ENCODE peak calls at places on chromosome 19, in six cellular contexts. D, E, L, P, A and T are unnamed samples.

GRCh38 chr19:35042954-35043604 is 1.6 kb downstream of the HPN start:
- DNase-seq in L (no peak), A (no peak), E (no peak), P (no peak), D (no peak), T (no peak)

GRCh38 chr19:55092423-55093318 is 17.0 kb downstream of the EPS8L1 start:
- DNase-seq in D (no peak), A (peak; percentile 20), E (no peak), L (no peak), P (no peak), T (no peak)

GRCh38 chr19:16330811-16331690 is 6.4 kb downstream of the KLF2 start:
- DNase-seq in P (no peak), A (no peak), L (no peak), D (no peak), E (no peak), T (no peak)

GRCh38 chr19:53579518-53579917 is 41.6 kb downstream of the ZNF331 start:
- DNase-seq in A (no peak), L (no peak), P (no peak), E (no peak), D (no peak), T (no peak)

GRCh38 chr19:5943623-5944022 is 29.6 kb downstream of the CAPS start:
- DNase-seq in L (no peak), E (no peak), D (no peak), P (no peak), A (no peak), T (no peak)

GRCh38 chr19:17496337-17496997 is 15.0 kb upstream of the PGLS start:
- DNase-seq in D (no peak), E (peak; percentile 81), P (peak; percentile 63), L (peak; percentile 76), A (peak; percentile 86), T (peak; percentile 88)

GRCh38 chr19:12774588-12775555 is at the start of gene HOOK2:
- DNase-seq in E (peak; percentile 97), P (no peak), D (no peak), L (peak; percentile 99), A (peak; percentile 71), T (peak; percentile 93)

GRCh38 chr19:33399081-33399744 is 25.7 kb downstream of the CEBPG start:
- DNase-seq in L (no peak), D (no peak), P (no peak), E (no peak), A (no peak), T (peak; percentile 60)

GRCh38 chr19:6671960-6672359 is 2.0 kb upstream of the TNFSF14 start:
- DNase-seq in E (no peak), D (no peak), P (no peak), L (no peak), A (no peak), T (no peak)

GRCh38 chr19:5452594-5453565 is 2.3 kb upstream of the ZNRF4 start:
- DNase-seq in D (no peak), P (no peak), A (peak; percentile 85), L (no peak), E (no peak), T (no peak)

GRCh38 chr19:7550987-7551761 is 15.7 kb downstream of the PNPLA6 start:
- DNase-seq in L (peak; percentile 85), E (peak; percentile 81), P (no peak), D (no peak), A (peak; percentile 89), T (peak; percentile 86)

GRCh38 chr19:36916991-36917390 is 859 bp downstream of the ZNF568 start:
- DNase-seq in L (no peak), E (no peak), A (no peak), D (no peak), P (no peak), T (no peak)

GRCh38 chr19:35178701-35179100 is 24.2 kb downstream of the FXYD5 start:
- DNase-seq in A (no peak), P (no peak), D (no peak), L (no peak), E (no peak), T (no peak)

GRCh38 chr19:7447648-7448047 is 41.2 kb downstream of the PEX11G start:
- DNase-seq in P (no peak), E (no peak), L (no peak), A (no peak), D (no peak), T (no peak)

GRCh38 chr19:4969292-4969771 is 419 bp downstream of the KDM4B start:
- DNase-seq in P (no peak), E (no peak), D (no peak), A (no peak), L (no peak), T (no peak)

DNA sequence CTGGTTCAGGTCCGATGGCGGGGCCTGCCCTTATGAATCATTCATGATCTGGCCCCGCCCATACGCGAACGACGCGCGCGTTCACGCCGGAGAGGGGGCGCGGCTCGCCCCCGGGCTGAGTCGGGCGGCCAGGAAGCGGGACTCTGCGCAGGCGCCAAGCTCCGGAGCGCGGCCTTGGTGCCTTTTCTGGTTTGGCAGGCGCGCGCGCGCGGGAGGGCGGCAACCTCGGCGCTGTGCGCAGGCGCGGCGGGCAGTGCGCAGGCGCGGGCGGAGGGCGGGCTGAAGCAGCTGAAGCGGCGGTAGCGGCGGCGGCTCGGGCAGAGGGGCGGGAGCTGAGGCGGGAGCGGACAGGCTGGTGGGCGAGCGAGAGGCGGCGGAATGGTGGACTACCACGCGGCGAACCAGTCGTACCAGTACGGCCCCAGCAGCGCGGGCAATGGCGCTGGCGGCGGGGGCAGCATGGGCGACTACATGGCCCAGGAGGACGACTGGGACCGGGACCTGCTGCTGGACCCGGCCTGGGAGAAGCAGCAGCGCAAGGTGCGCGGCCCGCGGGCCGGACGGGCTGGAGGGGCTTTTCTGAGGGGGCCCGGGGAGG is at the start of gene ACTN4:
- DNase-seq in L (peak; percentile 100), D (peak; percentile 99), A (peak; percentile 97), E (peak; percentile 100), P (peak; percentile 78), T (peak; percentile 100)
- TF ChIP-seq EP300 in L (no peak), D (no peak), A (no peak), E (no peak), P (no peak), T (no peak)

GRCh38 chr19:2070436-2070827 is 19.4 kb upstream of the MKNK2 start:
- DNase-seq in P (no peak), A (no peak), L (no peak), D (no peak), E (peak; percentile 74), T (no peak)

GRCh38 chr19:2076481-2077082 is 19.5 kb downstream of the MOB3A start:
- DNase-seq in D (no peak), L (no peak), E (no peak), A (no peak), P (no peak), T (peak; percentile 69)

GRCh38 chr19:2077398-2077797 is 18.7 kb downstream of the MOB3A start:
- DNase-seq in L (no peak), P (no peak), D (no peak), E (no peak), A (no peak), T (no peak)

GRCh38 chr19:2070986-2071673 is 20.1 kb upstream of the MKNK2 start:
- DNase-seq in L (no peak), D (no peak), E (no peak), A (no peak), P (no peak), T (no peak)

DNA sequence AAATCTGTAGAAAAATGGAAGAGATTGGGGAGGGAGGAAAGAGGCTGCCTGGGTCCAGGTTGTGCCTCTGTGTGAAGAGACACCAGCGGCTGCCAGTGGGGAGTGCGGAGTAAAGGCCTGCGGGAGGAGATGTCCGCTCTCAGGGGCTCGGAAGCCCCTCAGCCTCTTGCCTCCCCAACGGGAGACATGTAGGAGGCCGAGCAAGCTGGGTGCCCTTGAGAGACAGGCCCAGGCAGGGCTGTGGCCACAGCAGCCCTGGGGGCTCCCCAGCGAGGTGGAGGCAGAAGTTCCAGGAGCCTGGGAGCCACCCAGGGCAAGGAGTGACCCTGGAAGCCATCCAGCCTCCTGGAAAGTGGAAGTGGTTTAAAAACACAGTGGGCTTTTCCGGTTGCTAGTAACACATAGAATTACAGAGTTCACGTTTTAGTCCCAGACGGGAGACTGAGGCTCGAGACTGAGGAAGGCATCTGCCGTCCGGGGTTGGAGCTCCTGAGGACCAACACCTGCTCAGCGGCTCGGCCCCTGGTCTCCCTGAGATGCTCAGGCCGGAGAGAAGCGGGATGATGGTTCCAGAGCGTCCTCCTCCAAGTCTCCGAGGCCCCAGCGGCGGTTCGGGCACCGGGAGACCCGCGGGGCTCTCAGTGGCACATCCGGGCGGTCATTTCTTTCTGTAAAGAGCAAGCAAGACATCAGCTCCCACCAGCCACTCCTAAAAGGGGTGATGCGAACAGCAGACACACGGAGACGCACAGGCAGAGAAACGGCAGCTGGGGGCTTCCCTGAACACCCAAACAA is 21.9 kb upstream of the MKNK2 start:
- DNase-seq in P (no peak), D (no peak), A (no peak), E (no peak), L (no peak), T (no peak)
- TF ChIP-seq POLR2AphosphoS5 in P (peak; percentile 28), D (no peak), A (no peak), E (no peak), L (no peak), T (no peak)

DNA sequence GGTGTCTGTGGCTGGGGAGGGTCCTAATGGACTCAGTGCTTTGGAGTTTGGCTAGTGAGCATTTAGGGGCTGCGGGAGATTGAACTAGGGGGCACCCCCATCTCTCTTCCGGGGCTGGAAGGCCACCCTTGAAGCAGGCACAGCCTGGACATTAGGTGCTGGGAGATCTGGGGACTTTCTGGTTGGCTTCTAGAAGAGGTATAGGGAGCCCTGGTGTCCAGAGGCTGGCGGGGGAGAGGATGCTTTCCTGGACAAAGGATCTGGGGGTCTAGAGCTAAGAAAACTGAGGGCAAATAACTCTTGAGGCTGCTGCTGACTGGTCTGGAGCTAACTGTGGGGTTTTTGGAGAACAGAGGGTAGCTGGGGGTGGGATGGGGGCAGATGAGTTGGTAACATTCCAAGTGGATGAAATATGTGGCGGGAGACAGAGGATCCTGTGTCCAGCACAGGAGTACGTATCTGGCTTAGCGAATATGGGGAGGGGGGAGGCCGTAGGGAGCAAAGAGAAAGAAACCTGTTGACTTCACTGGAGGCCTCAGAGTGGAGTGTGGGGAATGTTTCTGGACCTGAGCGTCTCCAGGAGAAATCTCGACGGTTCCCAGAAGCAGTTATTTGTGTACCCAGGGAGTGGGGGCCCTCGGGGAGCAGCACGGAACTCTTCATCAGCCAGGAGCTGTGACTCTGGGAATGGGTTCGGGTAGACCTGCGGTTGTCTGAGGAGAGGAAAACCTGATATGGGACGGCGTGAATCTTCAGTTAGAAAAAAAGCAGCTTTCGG is 1.4 kb downstream of the HNRNPUL1 start:
- DNase-seq in E (peak; percentile 24), A (peak; percentile 22), D (no peak), P (no peak), L (peak; percentile 27), T (peak; percentile 53)
- TF ChIP-seq EP300 in E (no peak), A (no peak), D (no peak), P (no peak), L (no peak), T (no peak)

DNA sequence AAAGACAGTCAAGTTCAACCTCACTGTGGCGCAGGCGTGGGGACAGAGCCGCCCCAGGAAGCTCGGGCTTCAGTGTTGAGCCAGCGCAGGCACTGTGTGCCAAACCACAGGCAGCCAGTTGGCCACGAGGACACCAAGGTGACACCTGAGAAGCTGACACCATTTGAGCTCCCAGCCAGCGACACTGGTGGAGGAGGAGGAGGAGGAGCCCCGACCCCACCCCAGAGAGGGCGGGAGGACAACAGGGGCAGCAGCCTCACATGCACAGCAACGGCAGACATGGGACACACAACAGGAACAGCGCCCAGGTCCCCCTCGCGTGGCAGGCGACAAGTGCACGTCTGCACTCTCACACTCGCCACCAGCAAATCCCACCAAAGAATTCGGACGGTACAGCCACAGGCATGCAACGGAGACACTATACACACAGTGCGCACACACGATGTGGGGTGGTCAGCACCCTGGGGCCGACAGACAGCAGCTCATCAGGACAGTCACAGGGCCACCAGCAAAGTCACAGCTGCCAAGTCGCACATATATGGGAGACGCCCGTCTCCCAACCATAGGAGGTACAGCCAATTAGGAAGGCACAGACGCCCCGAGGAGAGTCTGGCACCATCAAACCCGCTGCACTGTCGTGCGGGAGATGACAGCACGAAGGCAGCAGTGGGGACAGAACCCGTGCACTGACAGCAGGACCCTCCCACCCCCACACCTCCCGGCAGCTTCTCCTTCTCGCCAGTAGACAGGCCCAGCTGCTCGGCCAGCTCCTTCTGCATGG is 3.4 kb downstream of the EIF3G start:
- DNase-seq in D (no peak), L (no peak), E (no peak), A (no peak), P (no peak), T (peak; percentile 79)
- TF ChIP-seq POLR2AphosphoS5 in D (no peak), L (no peak), E (no peak), A (no peak), P (peak; percentile 60), T (no peak)